ENCODE peak calls at places on chromosomes 12 and 14, in nine cellular contexts. R, F, S, C, Q, H, T, Y and A are unnamed samples.

GRCh38 chr12:119630962-119631550 is 36.9 kb upstream of the PRKAB1 start:
- DNase-seq in T (no peak), H (no peak), R (no peak), F (no peak), C (no peak), Y (no peak), S (no peak), Q (peak), A (no peak)

GRCh38 chr12:16307843-16308475 is 30.5 kb upstream of the SLC15A5 start:
- DNase-seq in C (no peak), H (no peak), Q (no peak), R (peak), S (no peak), T (no peak), Y (no peak), F (no peak), A (no peak)

GRCh38 chr12:108448246-108448645 is 66.8 kb upstream of the FICD start:
- DNase-seq in S (no peak), F (no peak), Y (no peak), Q (no peak), C (no peak), R (no peak), T (no peak), H (no peak), A (no peak)

GRCh38 chr14:68016243-68016914 is 196.8 kb downstream of the RAD51B start:
- DNase-seq in T (no peak), F (no peak), C (no peak), Q (no peak), S (no peak), H (no peak), Y (no peak), R (no peak), A (no peak)

GRCh38 chr14:74882103-74882920 is 596 bp downstream of the DLST start:
- DNase-seq in F (peak), S (no peak), H (no peak), C (peak), T (peak), Y (no peak), Q (peak), R (peak), A (no peak)

GRCh38 chr14:90514015-90514398 is 117.2 kb downstream of the CALM1 start:
- DNase-seq in H (no peak), T (no peak), Q (no peak), C (no peak), R (no peak), F (no peak), Y (no peak), S (no peak), A (no peak)

GRCh38 chr14:95044463-95045254 is 112.7 kb downstream of the DICER1 start:
- DNase-seq in R (no peak), T (peak), H (no peak), Y (no peak), S (no peak), Q (peak), F (no peak), C (no peak), A (no peak)

GRCh38 chr12:93902736-93903562 is 225.8 kb downstream of the CRADD start:
- DNase-seq in C (no peak), Y (no peak), T (no peak), R (no peak), Q (no peak), S (peak), F (no peak), H (no peak), A (no peak)

GRCh38 chr12:571795-572531 is 91.3 kb downstream of the NINJ2 start:
- DNase-seq in Y (no peak), Q (no peak), C (peak), R (no peak), F (no peak), T (no peak), H (peak), S (peak), A (peak)

GRCh38 chr14:91027556-91027955 is 32.9 kb downstream of the RPS6KA5 start:
- DNase-seq in H (no peak), S (no peak), Q (no peak), R (no peak), T (no peak), Y (no peak), F (no peak), C (no peak), A (no peak)

GRCh38 chr14:106872619-106873446 is 1346.5 kb downstream of the TMEM121 start:
- DNase-seq in H (no peak), T (peak), R (peak), C (peak), S (peak), Y (no peak), F (peak), Q (peak), A (no peak)

GRCh38 chr12:54611715-54612116 is 23.0 kb downstream of the LACRT start:
- DNase-seq in T (no peak), Y (no peak), Q (no peak), H (no peak), S (no peak), R (no peak), F (no peak), C (no peak), A (no peak)

GRCh38 chr14:72420749-72421452 is 473.0 kb downstream of the DPF3 start:
- DNase-seq in S (peak), H (peak), T (peak), F (peak), R (peak), Y (peak), Q (peak), C (peak), A (peak)

GRCh38 chr12:31603546-31604009 is 12.6 kb upstream of the DENND5B start:
- DNase-seq in F (no peak), H (no peak), Q (no peak), S (no peak), Y (peak), T (no peak), R (no peak), C (no peak), A (no peak)

GRCh38 chr12:48977290-48978281 is 536 bp upstream of the WNT1 start:
- DNase-seq in T (peak), C (peak), F (peak), Y (no peak), R (peak), Q (peak), H (no peak), S (peak), A (no peak)

GRCh38 chr14:66746316-66747006 is 238.5 kb downstream of the GPHN start:
- DNase-seq in Y (no peak), R (peak), H (peak), S (peak), Q (peak), T (peak), C (peak), F (peak), A (peak)

GRCh38 chr12:39406257-39406656 is 36.7 kb downstream of the KIF21A start:
- DNase-seq in T (no peak), R (no peak), Y (no peak), F (no peak), S (no peak), Q (no peak), C (no peak), H (no peak), A (no peak)

GRCh38 chr12:125683748-125684381 is 618.6 kb downstream of the AACS start:
- DNase-seq in H (no peak), R (no peak), F (peak), T (peak), Q (peak), Y (no peak), C (no peak), S (peak), A (no peak)

GRCh38 chr14:55329999-55330710 is 58.9 kb downstream of the FBXO34 start:
- DNase-seq in F (no peak), T (no peak), C (no peak), H (no peak), S (no peak), Y (no peak), Q (no peak), R (no peak), A (no peak)

GRCh38 chr12:68913682-68914081 is 19.3 kb downstream of the CPM start:
- DNase-seq in H (no peak), F (no peak), R (no peak), C (no peak), Y (no peak), S (no peak), Q (no peak), T (no peak), A (no peak)

GRCh38 chr14:92785601-92786426 is 8.3 kb upstream of the GOLGA5 start:
- DNase-seq in Y (no peak), Q (peak), F (no peak), T (peak), H (no peak), R (peak), C (no peak), S (no peak), A (no peak)

GRCh38 chr12:74043343-74043742 is 494.3 kb upstream of the ATXN7L3B start:
- DNase-seq in F (no peak), S (no peak), Q (no peak), R (no peak), C (peak), T (peak), H (no peak), Y (no peak), A (peak)

GRCh38 chr12:53743277-53744129 is 8.3 kb downstream of the CISTR start:
- DNase-seq in R (peak), Y (no peak), T (peak), S (peak), F (peak), Q (peak), H (peak), C (peak), A (no peak)

GRCh38 chr14:71967709-71968108 is 35.5 kb downstream of the RGS6 start:
- DNase-seq in T (no peak), R (no peak), S (no peak), Y (no peak), F (no peak), C (no peak), Q (no peak), H (no peak), A (no peak)

GRCh38 chr12:112466011-112466422 is 47.3 kb downstream of the PTPN11 start:
- DNase-seq in H (no peak), Q (no peak), R (no peak), Y (no peak), C (no peak), S (peak), T (no peak), F (no peak), A (no peak)

GRCh38 chr12:131834798-131835615 is 6.8 kb downstream of the MMP17 start:
- DNase-seq in R (no peak), Q (no peak), H (no peak), F (no peak), Y (no peak), C (no peak), S (no peak), T (no peak), A (no peak)

GRCh38 chr14:55277972-55278740 is 6.9 kb downstream of the FBXO34 start:
- DNase-seq in F (no peak), Y (no peak), Q (no peak), T (no peak), S (no peak), R (peak), C (no peak), H (no peak), A (no peak)

GRCh38 chr12:1795785-1796514 is 24.4 kb upstream of the LRTM2 start:
- DNase-seq in F (peak), Y (peak), C (peak), H (peak), S (peak), R (peak), Q (peak), T (peak), A (peak)

GRCh38 chr12:117507547-117507946 is 146.1 kb upstream of the NOS1 start:
- DNase-seq in T (no peak), H (no peak), R (no peak), Y (no peak), S (no peak), Q (no peak), C (no peak), F (no peak), A (no peak)

GRCh38 chr14:73230051-73230450 is 7.3 kb upstream of the PAPLN start:
- DNase-seq in Y (no peak), H (no peak), T (no peak), Q (no peak), R (no peak), F (no peak), C (no peak), S (no peak), A (no peak)

GRCh38 chr14:104799657-104800599 is 973 bp upstream of the ZBTB42 start:
- DNase-seq in R (peak), C (peak), T (peak), H (no peak), F (peak), S (peak), Q (peak), Y (no peak), A (no peak)

DNA sequence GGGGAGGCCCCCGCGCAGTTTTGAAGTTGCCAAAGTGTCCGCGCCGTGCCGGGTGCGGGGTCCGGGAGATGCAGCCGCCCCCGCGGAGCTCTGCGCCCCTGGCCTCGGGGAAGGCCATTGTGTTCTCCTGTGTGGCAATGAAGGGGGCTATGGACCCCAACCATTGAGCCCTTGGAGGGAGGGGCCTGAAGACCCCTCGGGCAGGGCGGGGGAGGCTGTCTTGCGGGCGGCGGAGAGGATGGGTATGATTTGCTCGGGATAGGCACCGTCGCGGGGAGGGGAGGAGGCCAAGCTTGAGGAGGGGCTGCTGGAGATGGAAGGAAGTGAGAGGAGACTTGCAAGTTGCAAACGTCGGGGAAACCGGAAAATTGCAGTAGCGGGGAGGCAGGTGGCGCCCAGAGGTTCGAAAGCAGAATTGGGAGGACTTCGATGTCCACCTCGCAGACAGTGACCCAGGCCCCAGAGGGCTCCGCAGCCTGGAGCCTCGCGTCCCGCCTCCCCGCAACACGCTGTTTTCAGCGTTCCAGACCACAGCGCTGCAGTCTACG is 25.4 kb downstream of the BCL11B start:
- DNase-seq in C (no peak), F (no peak), R (no peak), Y (no peak), S (no peak), H (no peak), T (peak), Q (no peak), A (no peak)
- TF ChIP-seq REST in C (no peak), F (no peak), R (no peak), Y (no peak), S (no peak), H (no peak), T (no peak), Q (no peak), A (no peak)

DNA sequence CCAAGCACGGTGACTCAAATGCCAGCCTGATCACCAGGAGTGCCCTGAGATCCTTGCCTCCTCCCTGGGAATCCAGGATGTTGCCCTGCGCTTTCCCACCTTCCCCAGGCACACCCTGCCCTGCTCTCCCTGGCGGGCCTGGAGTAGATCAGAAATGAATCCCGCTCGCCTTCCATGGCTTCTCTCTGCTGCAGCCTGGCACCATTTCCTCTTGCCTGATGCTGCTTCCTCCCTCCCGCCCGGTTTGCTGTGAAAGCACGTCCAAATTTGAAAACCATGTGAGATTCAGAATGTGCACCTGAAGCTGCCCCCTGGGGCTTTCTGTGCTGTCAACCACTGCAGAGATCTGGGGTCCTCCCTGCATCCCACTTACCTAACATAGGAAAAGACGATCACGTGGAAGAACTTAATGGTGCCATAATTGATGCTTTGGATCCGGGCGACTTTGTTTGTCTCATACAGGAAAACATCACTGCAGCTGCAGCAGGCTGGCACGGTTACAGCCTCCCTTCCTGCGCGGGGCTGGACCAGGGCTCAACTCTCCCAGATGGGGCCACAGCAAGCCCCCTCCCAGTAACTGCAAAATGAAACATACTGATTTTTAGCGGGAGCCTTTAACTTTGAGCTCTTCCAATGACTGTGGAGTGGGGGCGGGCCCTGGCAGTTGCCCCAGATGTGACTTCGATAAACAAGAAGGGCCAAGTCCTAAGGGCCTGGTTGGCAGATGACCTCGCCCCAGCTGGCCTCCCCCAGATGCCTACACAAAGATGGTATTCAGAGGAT is 24.9 kb upstream of the C12orf76 start:
- DNase-seq in T (peak), R (no peak), Q (no peak), C (no peak), H (no peak), S (no peak), F (peak), Y (no peak), A (no peak)
- TF ChIP-seq REST in T (no peak), R (no peak), Q (no peak), C (no peak), H (no peak), S (no peak), F (no peak), Y (no peak), A (no peak)

GRCh38 chr12:50589650-50590435 is 85.1 kb downstream of the DIP2B start:
- DNase-seq in Q (peak), T (no peak), Y (no peak), C (no peak), S (no peak), H (no peak), R (no peak), F (no peak), A (no peak)
- TF ChIP-seq REST in Q (no peak), T (no peak), Y (no peak), C (no peak), S (no peak), H (no peak), R (no peak), F (peak), A (no peak)

GRCh38 chr14:77579760-77580159 is 36.7 kb downstream of the SPTLC2 start:
- DNase-seq in F (no peak), H (no peak), Q (no peak), C (no peak), S (no peak), R (no peak), Y (no peak), T (no peak), A (no peak)

GRCh38 chr14:77582511-77582910 is 33.9 kb downstream of the SPTLC2 start:
- DNase-seq in Q (no peak), H (no peak), S (no peak), R (no peak), C (no peak), F (no peak), T (no peak), Y (no peak), A (no peak)

GRCh38 chr14:77580477-77580876 is 36.0 kb downstream of the SPTLC2 start:
- DNase-seq in C (no peak), R (no peak), Y (no peak), S (no peak), F (no peak), H (no peak), T (no peak), Q (no peak), A (no peak)

GRCh38 chr14:77579065-77579464 is 37.4 kb downstream of the SPTLC2 start:
- DNase-seq in C (no peak), F (no peak), S (no peak), H (no peak), Y (no peak), T (no peak), Q (no peak), R (no peak), A (no peak)

DNA sequence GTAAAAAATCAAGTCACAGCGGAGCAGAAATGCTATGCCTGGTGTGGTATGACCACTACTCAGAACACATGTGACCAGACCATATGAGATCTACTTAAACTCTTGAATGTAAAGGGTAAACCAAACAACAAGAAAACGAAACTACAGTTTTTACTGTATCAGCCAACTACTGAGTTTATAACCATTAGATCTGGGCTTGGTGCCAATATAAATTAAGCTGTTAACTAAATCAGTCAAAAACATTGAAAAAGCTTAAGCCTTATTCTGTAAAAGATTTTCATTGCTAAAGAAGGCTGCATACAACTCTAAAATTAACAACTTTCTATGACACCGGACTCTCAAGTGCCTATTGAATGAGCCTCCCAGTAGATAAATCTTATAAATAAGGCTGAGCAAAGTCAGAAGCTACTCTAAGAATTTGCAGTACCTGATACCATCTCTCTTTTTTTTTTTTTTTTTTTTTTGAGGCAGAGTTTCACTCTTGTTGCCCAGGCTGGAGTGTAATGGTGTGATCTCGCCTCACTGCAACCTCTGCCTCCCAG is 35.4 kb downstream of the SPTLC2 start:
- DNase-seq in C (no peak), T (no peak), S (no peak), Q (no peak), F (peak), R (no peak), Y (peak), H (no peak), A (no peak)
- TF ChIP-seq REST in C (no peak), T (no peak), S (no peak), Q (no peak), F (no peak), R (no peak), Y (no peak), H (no peak), A (no peak)

GRCh38 chr14:58638231-58639205 is 756 bp downstream of the DACT1 start:
- DNase-seq in T (peak), R (no peak), F (peak), H (no peak), S (no peak), C (no peak), Q (no peak), Y (no peak), A (no peak)
- TF ChIP-seq REST in T (no peak), R (no peak), F (no peak), H (no peak), S (no peak), C (no peak), Q (no peak), Y (no peak), A (no peak)

GRCh38 chr14:44966601-44967336 is 4.8 kb downstream of the TOGARAM1 start:
- DNase-seq in S (no peak), T (no peak), C (no peak), F (no peak), Y (no peak), H (no peak), Q (no peak), R (no peak), A (no peak)

GRCh38 chr14:44961151-44961729 is 507 bp downstream of the KLHL28 start:
- DNase-seq in H (no peak), Q (peak), F (peak), S (no peak), R (peak), C (peak), Y (no peak), T (peak), A (no peak)

GRCh38 chr14:44961730-44962572 is at the start of the genes KLHL28 and TOGARAM1:
- DNase-seq in C (peak), H (peak), S (peak), R (peak), Q (peak), Y (peak), T (peak), F (peak), A (peak)

GRCh38 chr14:44962573-44963528 is 861 bp downstream of the TOGARAM1 start:
- DNase-seq in H (no peak), S (no peak), Q (peak), Y (no peak), F (no peak), R (peak), T (peak), C (no peak), A (no peak)

GRCh38 chr14:44963775-44964380 is 1.9 kb downstream of the TOGARAM1 start:
- DNase-seq in Y (no peak), C (no peak), R (peak), T (peak), H (no peak), F (peak), Q (peak), S (peak), A (no peak)
- TF ChIP-seq REST in Y (no peak), C (no peak), R (no peak), T (no peak), H (no peak), F (no peak), Q (no peak), S (no peak), A (no peak)

GRCh38 chr12:24034160-24034559 is 84.7 kb upstream of the SOX5 start:
- DNase-seq in R (no peak), Q (no peak), Y (no peak), C (no peak), S (no peak), H (no peak), T (no peak), F (peak), A (no peak)
- TF ChIP-seq REST in R (no peak), Q (no peak), Y (no peak), C (no peak), S (no peak), H (no peak), T (no peak), F (no peak), A (no peak)